ENCODE peak calls at places on chromosome 3, in nine cellular contexts. One of them, this sample, is unnamed.

GRCh38 chr3:71581451-71581980 is 2.0 kb downstream of the FOXP1 start:
- DNase-seq in neural crest cell: peak; percentile 28
- DNase-seq in neural progenitor cell: peak; percentile 65
- DNase-seq in cardiac muscle cell: peak; percentile 55
- DNase-seq in choroid plexus epithelial cell: peak; percentile 27
- DNase-seq in MCF 10A: no peak
- DNase-seq in kidney: peak; percentile 80
- DNase-seq in left ventricle myocardium inferior: peak; percentile 41
- DNase-seq in GM13976: peak; percentile 28
- DNase-seq in this sample: peak; percentile 41

GRCh38 chr3:43872301-43872700 is 181.6 kb downstream of the ABHD5 start:
- DNase-seq in neural crest cell: no peak
- DNase-seq in neural progenitor cell: no peak
- DNase-seq in cardiac muscle cell: peak; percentile 71
- DNase-seq in choroid plexus epithelial cell: peak; percentile 83
- DNase-seq in MCF 10A: peak; percentile 81
- DNase-seq in kidney: no peak
- DNase-seq in left ventricle myocardium inferior: no peak
- DNase-seq in GM13976: no peak
- DNase-seq in this sample: no peak

GRCh38 chr3:13890377-13891016 is 10.6 kb upstream of the WNT7A start:
- DNase-seq in neural crest cell: no peak
- DNase-seq in neural progenitor cell: no peak
- DNase-seq in cardiac muscle cell: no peak
- DNase-seq in choroid plexus epithelial cell: no peak
- DNase-seq in MCF 10A: peak; percentile 84
- DNase-seq in kidney: peak; percentile 82
- DNase-seq in left ventricle myocardium inferior: no peak
- DNase-seq in GM13976: no peak
- DNase-seq in this sample: no peak

GRCh38 chr3:3110299-3110630 is at the start of gene IL5RA:
- DNase-seq in neural crest cell: no peak
- DNase-seq in neural progenitor cell: peak; percentile 18
- DNase-seq in cardiac muscle cell: peak; percentile 50
- DNase-seq in choroid plexus epithelial cell: peak; percentile 9
- DNase-seq in MCF 10A: no peak
- DNase-seq in kidney: no peak
- DNase-seq in left ventricle myocardium inferior: no peak
- DNase-seq in GM13976: no peak
- DNase-seq in this sample: no peak

GRCh38 chr3:161489390-161489789 is 7.2 kb upstream of the OTOL1 start:
- DNase-seq in neural crest cell: no peak
- DNase-seq in neural progenitor cell: no peak
- DNase-seq in cardiac muscle cell: no peak
- DNase-seq in choroid plexus epithelial cell: no peak
- DNase-seq in MCF 10A: no peak
- DNase-seq in kidney: no peak
- DNase-seq in left ventricle myocardium inferior: no peak
- DNase-seq in GM13976: peak; percentile 12
- DNase-seq in this sample: no peak

GRCh38 chr3:5053021-5053831 is 68.9 kb upstream of the ARL8B start:
- DNase-seq in neural crest cell: no peak
- DNase-seq in neural progenitor cell: no peak
- DNase-seq in cardiac muscle cell: peak; percentile 60
- DNase-seq in choroid plexus epithelial cell: peak; percentile 93
- DNase-seq in MCF 10A: no peak
- DNase-seq in kidney: no peak
- DNase-seq in left ventricle myocardium inferior: no peak
- DNase-seq in GM13976: no peak
- DNase-seq in this sample: no peak

GRCh38 chr3:4979401-4980228 is at the start of gene BHLHE40:
- DNase-seq in neural crest cell: peak; percentile 33
- DNase-seq in neural progenitor cell: peak; percentile 70
- DNase-seq in cardiac muscle cell: peak; percentile 53
- DNase-seq in choroid plexus epithelial cell: no peak
- DNase-seq in MCF 10A: no peak
- DNase-seq in kidney: no peak
- DNase-seq in left ventricle myocardium inferior: peak; percentile 46
- DNase-seq in GM13976: no peak
- DNase-seq in this sample: peak; percentile 64

GRCh38 chr3:121998030-121998580 is 23.9 kb downstream of the ILDR1 start:
- DNase-seq in neural crest cell: no peak
- DNase-seq in neural progenitor cell: no peak
- DNase-seq in cardiac muscle cell: peak; percentile 54
- DNase-seq in choroid plexus epithelial cell: peak; percentile 38
- DNase-seq in MCF 10A: no peak
- DNase-seq in kidney: no peak
- DNase-seq in left ventricle myocardium inferior: no peak
- DNase-seq in GM13976: no peak
- DNase-seq in this sample: peak; percentile 22

GRCh38 chr3:29561651-29562050 is 280.8 kb downstream of the RBMS3 start:
- DNase-seq in neural crest cell: no peak
- DNase-seq in neural progenitor cell: no peak
- DNase-seq in cardiac muscle cell: no peak
- DNase-seq in choroid plexus epithelial cell: no peak
- DNase-seq in MCF 10A: no peak
- DNase-seq in kidney: no peak
- DNase-seq in left ventricle myocardium inferior: no peak
- DNase-seq in GM13976: no peak
- DNase-seq in this sample: no peak

GRCh38 chr3:154473769-154474168 is 43.8 kb upstream of the GPR149 start:
- DNase-seq in neural crest cell: no peak
- DNase-seq in neural progenitor cell: no peak
- DNase-seq in cardiac muscle cell: no peak
- DNase-seq in choroid plexus epithelial cell: no peak
- DNase-seq in MCF 10A: no peak
- DNase-seq in kidney: no peak
- DNase-seq in left ventricle myocardium inferior: no peak
- DNase-seq in GM13976: no peak
- DNase-seq in this sample: no peak

GRCh38 chr3:179272385-179272784 is 21.5 kb upstream of the KCNMB3 start:
- DNase-seq in neural crest cell: no peak
- DNase-seq in neural progenitor cell: no peak
- DNase-seq in cardiac muscle cell: peak; percentile 25
- DNase-seq in choroid plexus epithelial cell: peak; percentile 39
- DNase-seq in MCF 10A: peak; percentile 29
- DNase-seq in kidney: no peak
- DNase-seq in left ventricle myocardium inferior: no peak
- DNase-seq in GM13976: no peak
- DNase-seq in this sample: peak; percentile 6

GRCh38 chr3:110995461-110996226 is 76.0 kb upstream of the NECTIN3 start:
- DNase-seq in neural crest cell: no peak
- DNase-seq in neural progenitor cell: no peak
- DNase-seq in cardiac muscle cell: peak; percentile 63
- DNase-seq in choroid plexus epithelial cell: peak; percentile 53
- DNase-seq in MCF 10A: peak; percentile 71
- DNase-seq in kidney: no peak
- DNase-seq in left ventricle myocardium inferior: no peak
- DNase-seq in GM13976: no peak
- DNase-seq in this sample: no peak

GRCh38 chr3:179882322-179882721 is 154.4 kb downstream of the PEX5L start:
- DNase-seq in neural crest cell: no peak
- DNase-seq in neural progenitor cell: peak; percentile 86
- DNase-seq in cardiac muscle cell: no peak
- DNase-seq in choroid plexus epithelial cell: peak; percentile 9
- DNase-seq in MCF 10A: peak; percentile 6
- DNase-seq in kidney: no peak
- DNase-seq in left ventricle myocardium inferior: no peak
- DNase-seq in GM13976: peak; percentile 60
- DNase-seq in this sample: no peak

GRCh38 chr3:40386213-40386612 is 771 bp upstream of the ENTPD3 start:
- DNase-seq in neural crest cell: no peak
- DNase-seq in neural progenitor cell: no peak
- DNase-seq in cardiac muscle cell: no peak
- DNase-seq in choroid plexus epithelial cell: no peak
- DNase-seq in MCF 10A: no peak
- DNase-seq in kidney: no peak
- DNase-seq in left ventricle myocardium inferior: no peak
- DNase-seq in GM13976: no peak
- DNase-seq in this sample: no peak

GRCh38 chr3:22887664-22888291 is 315.3 kb upstream of the UBE2E2 start:
- DNase-seq in neural crest cell: no peak
- DNase-seq in neural progenitor cell: peak; percentile 39
- DNase-seq in cardiac muscle cell: peak; percentile 61
- DNase-seq in choroid plexus epithelial cell: peak; percentile 76
- DNase-seq in MCF 10A: peak; percentile 56
- DNase-seq in kidney: no peak
- DNase-seq in left ventricle myocardium inferior: no peak
- DNase-seq in GM13976: no peak
- DNase-seq in this sample: peak; percentile 26

GRCh38 chr3:159988617-159989251 is at the start of gene IL12A:
- DNase-seq in neural crest cell: peak; percentile 78
- DNase-seq in neural progenitor cell: peak; percentile 88
- DNase-seq in cardiac muscle cell: peak; percentile 80
- DNase-seq in choroid plexus epithelial cell: peak; percentile 73
- DNase-seq in MCF 10A: peak; percentile 78
- DNase-seq in kidney: peak; percentile 91
- DNase-seq in left ventricle myocardium inferior: peak; percentile 80
- DNase-seq in GM13976: peak; percentile 90
- DNase-seq in this sample: peak; percentile 83

GRCh38 chr3:15858547-15859506 is 61.0 kb upstream of the ANKRD28 start:
- DNase-seq in neural crest cell: peak; percentile 29
- DNase-seq in neural progenitor cell: peak; percentile 60
- DNase-seq in cardiac muscle cell: peak; percentile 10
- DNase-seq in choroid plexus epithelial cell: peak; percentile 17
- DNase-seq in MCF 10A: peak; percentile 55
- DNase-seq in kidney: peak; percentile 91
- DNase-seq in left ventricle myocardium inferior: peak; percentile 19
- DNase-seq in GM13976: peak; percentile 74
- DNase-seq in this sample: peak; percentile 41
- TF ChIP-seq CTCF in neural crest cell: no peak
- TF ChIP-seq CTCF in neural progenitor cell: no peak
- TF ChIP-seq CTCF in cardiac muscle cell: no peak
- TF ChIP-seq CTCF in choroid plexus epithelial cell: no peak
- TF ChIP-seq CTCF in MCF 10A: no peak
- TF ChIP-seq CTCF in kidney: no peak
- TF ChIP-seq CTCF in left ventricle myocardium inferior: peak; percentile 41
- TF ChIP-seq CTCF in GM13976: no peak
- TF ChIP-seq CTCF in this sample: no peak

DNA sequence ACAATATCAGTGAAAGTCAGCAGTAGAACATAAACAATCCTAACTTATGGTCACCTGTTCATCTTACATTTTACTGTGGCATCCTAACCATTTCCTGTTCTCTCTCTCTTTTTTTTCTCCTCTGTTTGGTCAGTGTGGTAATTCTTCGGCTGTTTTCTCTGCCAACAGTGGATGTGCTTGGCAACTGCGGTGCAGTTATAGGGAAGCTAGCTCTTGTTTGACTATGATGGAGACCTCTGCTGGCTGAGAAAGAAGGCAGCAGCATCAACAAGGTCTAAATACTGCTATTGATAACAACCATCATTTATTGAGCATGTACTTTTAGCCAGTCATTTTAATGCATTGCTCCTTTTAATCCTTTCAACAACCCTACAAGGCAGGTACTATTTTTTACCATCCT is 723 bp upstream of the DRD3 start:
- DNase-seq in neural crest cell: no peak
- DNase-seq in neural progenitor cell: peak; percentile 39
- DNase-seq in cardiac muscle cell: peak; percentile 56
- DNase-seq in choroid plexus epithelial cell: peak; percentile 71
- DNase-seq in MCF 10A: peak; percentile 27
- DNase-seq in kidney: no peak
- DNase-seq in left ventricle myocardium inferior: no peak
- DNase-seq in GM13976: no peak
- DNase-seq in this sample: no peak
- TF ChIP-seq CTCF in neural crest cell: peak; percentile 46
- TF ChIP-seq CTCF in neural progenitor cell: peak; percentile 53
- TF ChIP-seq CTCF in cardiac muscle cell: peak; percentile 43
- TF ChIP-seq CTCF in choroid plexus epithelial cell: peak; percentile 66
- TF ChIP-seq CTCF in MCF 10A: peak; percentile 15
- TF ChIP-seq CTCF in kidney: peak; percentile 1
- TF ChIP-seq CTCF in left ventricle myocardium inferior: peak; percentile 29
- TF ChIP-seq CTCF in GM13976: peak; percentile 7
- TF ChIP-seq CTCF in this sample: no peak

DNA sequence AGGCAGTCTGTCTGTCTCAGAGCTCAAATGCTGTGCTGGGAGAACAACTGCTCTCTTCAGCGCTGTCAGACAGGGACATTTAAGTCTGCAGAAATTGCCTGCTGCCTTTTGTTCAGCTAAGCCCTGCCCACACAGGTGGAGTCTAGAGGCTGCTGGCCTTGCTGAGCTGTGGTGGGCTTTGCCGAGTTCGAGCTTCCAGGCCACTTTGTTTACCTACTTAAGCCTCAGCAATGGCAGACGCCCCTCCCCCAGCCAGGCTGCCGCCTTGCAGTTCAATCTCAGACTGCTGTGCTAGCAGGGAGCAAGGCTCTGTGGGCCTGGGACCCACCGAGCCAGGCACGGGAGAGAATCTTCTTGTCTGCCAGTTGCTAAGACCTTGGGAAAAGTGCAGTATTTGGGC is 25.0 kb upstream of the RPP14 start:
- DNase-seq in neural crest cell: no peak
- DNase-seq in neural progenitor cell: no peak
- DNase-seq in cardiac muscle cell: no peak
- DNase-seq in choroid plexus epithelial cell: no peak
- DNase-seq in MCF 10A: no peak
- DNase-seq in kidney: peak; percentile 65
- DNase-seq in left ventricle myocardium inferior: no peak
- DNase-seq in GM13976: no peak
- DNase-seq in this sample: no peak
- TF ChIP-seq CTCF in neural crest cell: no peak
- TF ChIP-seq CTCF in neural progenitor cell: no peak
- TF ChIP-seq CTCF in cardiac muscle cell: no peak
- TF ChIP-seq CTCF in choroid plexus epithelial cell: no peak
- TF ChIP-seq CTCF in MCF 10A: no peak
- TF ChIP-seq CTCF in kidney: no peak
- TF ChIP-seq CTCF in left ventricle myocardium inferior: no peak
- TF ChIP-seq CTCF in GM13976: no peak
- TF ChIP-seq CTCF in this sample: no peak

DNA sequence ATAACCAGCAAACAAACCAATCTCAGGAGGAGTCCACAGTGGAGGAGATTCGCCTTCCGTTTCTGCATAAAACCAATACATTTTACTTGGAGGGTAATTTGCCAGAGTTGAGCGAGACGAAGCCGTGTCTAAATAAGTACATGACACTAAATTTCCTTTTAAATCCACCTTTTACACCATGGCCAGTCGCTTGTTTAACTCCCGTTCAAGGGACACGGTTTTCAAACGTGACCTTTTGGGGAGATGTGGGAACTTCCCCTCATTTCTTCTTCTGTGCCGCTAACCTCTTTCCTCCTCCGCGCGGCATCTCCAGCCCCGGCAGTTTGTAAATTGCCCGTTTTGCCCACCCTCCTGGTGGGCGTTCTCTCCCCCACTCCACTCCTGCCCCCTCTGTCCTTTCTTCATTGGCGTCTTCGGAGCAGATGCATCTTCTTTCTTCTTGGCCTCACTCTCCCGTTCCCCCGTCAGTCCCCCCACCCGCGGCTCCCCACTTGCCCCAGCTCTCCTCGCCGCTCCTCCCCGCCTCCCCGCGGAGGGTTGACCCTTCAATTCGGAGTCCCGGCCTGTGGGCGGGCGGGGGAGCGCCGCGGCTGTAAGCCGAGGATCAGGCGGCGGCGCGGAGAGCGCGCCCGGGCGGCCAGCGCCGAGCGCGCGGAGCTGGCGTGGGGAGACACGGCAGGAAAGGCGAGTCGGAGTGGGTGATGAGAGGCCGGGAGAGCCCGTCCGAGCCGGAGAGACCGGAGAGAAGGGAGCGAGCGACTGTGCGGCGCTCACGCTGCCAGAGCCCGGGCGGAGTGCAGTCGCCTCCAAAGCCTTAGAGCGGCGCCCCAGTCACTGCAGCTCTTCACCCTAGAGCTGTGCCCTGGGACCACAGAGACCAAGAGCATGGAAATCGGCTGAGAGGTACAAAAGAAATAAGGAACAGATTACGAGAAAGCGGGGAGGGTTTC is at the start of gene NLGN1:
- DNase-seq in neural crest cell: peak; percentile 63
- DNase-seq in neural progenitor cell: peak; percentile 86
- DNase-seq in cardiac muscle cell: peak; percentile 82
- DNase-seq in choroid plexus epithelial cell: peak; percentile 70
- DNase-seq in MCF 10A: no peak
- DNase-seq in kidney: peak; percentile 90
- DNase-seq in left ventricle myocardium inferior: peak; percentile 72
- DNase-seq in GM13976: peak; percentile 25
- DNase-seq in this sample: peak; percentile 71
- TF ChIP-seq CTCF in neural crest cell: peak; percentile 43
- TF ChIP-seq CTCF in neural progenitor cell: peak; percentile 44
- TF ChIP-seq CTCF in cardiac muscle cell: peak; percentile 40
- TF ChIP-seq CTCF in choroid plexus epithelial cell: peak; percentile 35
- TF ChIP-seq CTCF in MCF 10A: no peak
- TF ChIP-seq CTCF in kidney: no peak
- TF ChIP-seq CTCF in left ventricle myocardium inferior: peak; percentile 24
- TF ChIP-seq CTCF in GM13976: no peak
- TF ChIP-seq CTCF in this sample: no peak

This sample was measured in endothelial cell.